ENCODE peak calls at places on chromosomes 1 and 21, in five cellular contexts. W is H54, Y is vagina, A is right lobe of liver, J is NB4. D is an unnamed sample.

GRCh38 chr1:55067022-55067781 is 27.9 kb downstream of the PCSK9 start:
- DNase-seq in W (no peak), Y (no peak), J (no peak), A (no peak), D (no peak)

GRCh38 chr1:241990040-241990439 is 8.9 kb downstream of the MAP1LC3C start:
- DNase-seq in J (no peak), W (peak; percentile 64), Y (no peak), A (no peak), D (no peak)

GRCh38 chr1:59043796-59044195 is 253.1 kb upstream of the FGGY start:
- DNase-seq in J (peak; percentile 24), A (peak; percentile 87), Y (no peak), W (peak; percentile 40), D (no peak)

GRCh38 chr21:34219334-34220020 is 144.3 kb upstream of the KCNE2 start:
- DNase-seq in Y (no peak), A (no peak), J (no peak), W (no peak), D (no peak)

GRCh38 chr1:241985787-241986186 is 13.1 kb downstream of the MAP1LC3C start:
- DNase-seq in A (no peak), J (peak; percentile 51), Y (no peak), W (no peak), D (peak; percentile 39)

GRCh38 chr1:79815115-79815514 is 808.6 kb upstream of the ADGRL4 start:
- DNase-seq in J (no peak), A (no peak), Y (no peak), W (no peak), D (no peak)

GRCh38 chr1:104466068-104466467 is 716.4 kb downstream of the AMY1C start:
- DNase-seq in J (no peak), Y (no peak), W (no peak), A (no peak), D (no peak)

GRCh38 chr1:12511516-12512468 is 106.2 kb downstream of the DHRS3 start:
- DNase-seq in Y (no peak), W (no peak), A (no peak), J (no peak), D (no peak)

GRCh38 chr21:34707876-34708325 is 39.1 kb downstream of the CLIC6 start:
- DNase-seq in Y (no peak), J (peak; percentile 17), W (no peak), A (no peak), D (no peak)

DNA sequence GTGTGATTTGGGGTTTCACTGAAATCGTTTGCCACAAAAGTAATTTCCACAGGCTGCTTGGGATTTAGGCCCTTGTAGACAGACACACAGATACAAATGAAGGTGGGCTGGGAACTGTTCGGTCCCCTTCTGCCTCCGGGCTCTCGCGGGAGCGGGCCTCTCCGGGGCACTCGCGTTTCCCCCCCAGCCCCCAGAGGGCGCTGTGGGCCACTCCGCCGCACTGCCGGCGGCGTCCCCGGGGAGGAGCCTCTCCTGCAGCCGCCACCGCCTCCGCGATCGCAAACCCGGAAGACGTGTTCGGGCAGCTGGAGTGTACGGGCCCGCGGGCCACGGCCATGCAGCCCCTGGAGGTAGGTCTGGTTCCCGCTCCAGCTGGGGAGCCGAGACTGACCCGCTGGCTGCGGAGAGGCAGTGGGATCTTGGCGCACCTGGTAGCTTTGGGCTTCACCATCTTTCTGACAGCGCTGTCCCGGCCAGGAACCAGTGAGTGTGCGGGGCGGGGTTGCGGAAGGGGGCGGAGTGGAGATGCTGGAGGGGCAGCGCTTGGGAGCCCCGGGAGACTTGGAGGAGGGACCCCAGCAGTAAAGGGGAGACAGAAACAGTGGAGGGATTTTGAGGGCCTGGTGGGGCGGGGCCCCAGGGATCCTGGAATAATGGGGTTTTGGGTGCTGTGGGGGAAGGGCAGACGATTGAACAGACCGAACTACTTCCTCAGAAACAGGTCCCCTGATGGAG is at the start of gene CYB561D1:
- DNase-seq in Y (no peak), A (peak; percentile 91), W (peak; percentile 92), J (peak; percentile 88), D (peak; percentile 93)
- TF ChIP-seq POLR2A in Y (no peak), A (peak; percentile 54), W (peak; percentile 65), J (peak; percentile 64), D (peak; percentile 54)

DNA sequence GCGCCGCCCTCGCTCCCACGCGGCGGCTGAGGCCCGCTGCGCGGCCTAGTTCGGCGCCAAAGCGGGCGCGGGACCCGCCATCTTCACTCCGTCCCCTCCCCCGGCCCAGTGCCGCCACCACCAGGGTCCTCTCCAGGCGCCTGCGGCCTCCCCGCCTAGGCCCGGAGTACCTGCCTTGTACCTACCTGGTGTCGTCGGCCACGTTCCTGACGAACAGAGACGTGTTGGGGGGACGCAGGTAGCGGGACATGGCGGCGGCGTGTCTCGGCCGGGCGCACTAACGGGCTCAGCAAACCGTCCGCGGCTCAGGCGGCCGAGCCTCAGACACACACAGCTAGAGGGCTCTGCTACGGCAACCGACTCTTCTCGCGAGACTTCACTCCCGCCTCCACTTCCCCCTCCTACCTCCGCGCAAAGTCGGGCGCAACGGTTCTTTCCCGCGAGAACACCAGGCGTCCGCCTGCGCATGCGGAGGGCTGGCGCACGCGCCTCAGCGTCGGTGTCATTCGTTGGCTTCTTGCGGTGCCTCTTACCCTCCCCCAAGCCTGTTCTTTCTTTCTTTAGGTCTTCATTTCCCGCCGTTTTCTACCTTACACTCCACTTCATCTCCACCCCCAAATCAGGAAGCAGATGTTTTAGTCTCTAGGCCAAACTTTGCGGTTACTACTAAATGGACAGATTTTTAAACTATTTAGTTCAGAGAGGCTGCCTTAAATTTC is at the start of gene SRSF10:
- DNase-seq in A (peak; percentile 99), Y (peak; percentile 98), W (peak; percentile 77), J (peak; percentile 99), D (peak; percentile 100)
- TF ChIP-seq POLR2A in A (peak; percentile 97), Y (peak; percentile 97), W (peak; percentile 89), J (peak; percentile 97), D (peak; percentile 99)

GRCh38 chr1:32014199-32014936 is 700 bp downstream of the KHDRBS1 start:
- DNase-seq in J (peak; percentile 58), Y (no peak), A (peak; percentile 74), W (peak; percentile 30), D (peak; percentile 65)

GRCh38 chr1:32010246-32010645 is 3.4 kb upstream of the KHDRBS1 start:
- DNase-seq in Y (no peak), W (no peak), A (no peak), J (no peak), D (no peak)

GRCh38 chr1:32013386-32014198 is at the start of gene KHDRBS1:
- DNase-seq in Y (peak; percentile 97), W (peak; percentile 98), A (peak; percentile 99), J (peak; percentile 98), D (peak; percentile 99)

GRCh38 chr1:32014937-32015363 is 1.3 kb downstream of the KHDRBS1 start:
- DNase-seq in A (no peak), Y (no peak), W (no peak), J (no peak), D (peak; percentile 75)

DNA sequence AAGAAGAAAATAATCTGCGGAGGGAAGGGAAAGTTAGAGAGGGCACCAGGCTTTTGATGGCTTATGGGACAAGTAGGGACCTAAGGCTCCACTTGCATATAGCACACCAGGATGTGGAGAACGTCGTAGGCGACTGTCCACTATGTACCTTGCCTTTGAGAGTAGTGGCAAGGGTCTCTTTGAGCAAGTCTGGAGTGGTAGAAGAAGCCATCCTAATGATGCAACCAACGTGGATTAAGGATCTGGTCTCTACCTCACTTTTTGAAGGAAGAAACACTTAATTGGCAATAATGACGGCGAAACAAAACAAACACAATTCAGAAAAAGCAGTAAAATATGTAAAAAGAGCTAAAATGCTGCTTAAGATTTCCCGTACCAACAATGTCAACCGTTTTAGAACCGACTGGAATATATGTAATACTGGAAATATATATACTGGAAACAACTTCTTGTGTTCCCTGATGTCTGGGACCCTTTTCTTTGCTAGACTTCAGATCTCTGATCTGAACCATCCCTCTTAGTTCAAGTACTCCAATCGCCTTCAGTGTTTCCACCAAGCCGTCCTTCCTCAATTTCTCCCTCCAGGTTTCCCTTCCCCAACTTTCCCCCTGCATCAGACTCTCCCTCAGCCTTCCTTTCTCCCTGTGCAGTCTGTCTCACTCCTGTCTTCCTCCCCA is 821 bp upstream of the KHDRBS1 start:
- DNase-seq in W (no peak), A (no peak), Y (no peak), J (peak; percentile 22), D (no peak)
- TF ChIP-seq POLR2A in W (no peak), A (no peak), Y (no peak), J (peak; percentile 3), D (no peak)

GRCh38 chr1:30755334-30755733 is 2.2 kb downstream of the LAPTM5 start:
- DNase-seq in J (no peak), W (no peak), A (no peak), Y (no peak), D (no peak)

GRCh38 chr1:30753660-30754123 is 3.9 kb downstream of the LAPTM5 start:
- DNase-seq in Y (no peak), A (no peak), J (peak; percentile 67), W (no peak), D (no peak)

GRCh38 chr1:30755746-30756145 is 1.8 kb downstream of the LAPTM5 start:
- DNase-seq in W (no peak), J (no peak), A (peak; percentile 27), Y (no peak), D (no peak)

GRCh38 chr1:30756206-30756544 is 1.4 kb downstream of the LAPTM5 start:
- DNase-seq in W (no peak), A (no peak), Y (no peak), J (peak; percentile 22), D (no peak)

GRCh38 chr1:30754684-30755171 is 2.8 kb downstream of the LAPTM5 start:
- DNase-seq in J (peak; percentile 54), A (no peak), W (no peak), Y (no peak), D (no peak)
- TF ChIP-seq POLR2A in J (no peak), A (no peak), W (no peak), Y (no peak), D (peak; percentile 39)

GRCh38 chr1:244319283-244320132 is 132.2 kb downstream of the ADSS2 start:
- DNase-seq in J (peak; percentile 96), A (no peak), Y (peak; percentile 49), W (no peak), D (no peak)
- TF ChIP-seq POLR2A in J (no peak), A (no peak), Y (no peak), W (no peak), D (no peak)

DNA sequence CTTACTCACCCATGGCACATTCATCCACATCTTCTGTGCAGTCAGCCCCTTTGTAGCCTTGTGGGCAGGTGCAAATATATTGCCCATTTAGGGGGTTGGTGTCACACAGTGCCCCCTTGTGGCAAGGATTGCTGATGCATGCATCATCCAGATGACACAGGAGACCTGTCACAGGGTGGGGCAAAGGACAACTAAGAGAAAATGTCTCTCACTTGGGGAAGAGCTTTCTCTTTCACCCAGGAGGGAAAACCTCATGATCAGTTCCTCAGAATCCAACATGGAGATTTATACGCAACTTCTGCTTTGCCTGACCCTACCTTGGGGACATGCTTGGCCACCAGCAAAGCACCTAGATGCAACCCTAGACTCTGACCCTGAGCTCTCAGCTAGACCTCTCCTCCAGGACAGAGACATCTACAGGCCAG is 71.8 kb upstream of the ADAM30 start:
- DNase-seq in W (no peak), A (peak; percentile 72), Y (no peak), J (peak; percentile 69), D (peak; percentile 90)
- TF ChIP-seq POLR2A in W (no peak), A (no peak), Y (no peak), J (no peak), D (no peak)

GRCh38 chr1:156502749-156503671 is 2.4 kb upstream of the MEF2D start:
- DNase-seq in A (no peak), Y (no peak), W (peak; percentile 94), J (peak; percentile 84), D (no peak)
- TF ChIP-seq POLR2A in A (peak; percentile 47), Y (peak; percentile 24), W (peak; percentile 61), J (no peak), D (peak; percentile 44)

GRCh38 chr1:27405074-27405473 is 12.7 kb downstream of the GPR3 start:
- DNase-seq in J (no peak), Y (no peak), W (no peak), A (no peak), D (no peak)
- TF ChIP-seq POLR2A in J (no peak), Y (no peak), W (no peak), A (no peak), D (no peak)